ENCODE peak calls at places on chromosomes 5 and 9, in ten cellular contexts. M is Calu3; Y is HAP-1; B is M059J; W is activated CD4-positive, alpha-beta T cell treated with anti-CD3 and anti-CD28 coated beads, Interleukin-2, amount 10 ng/mL, durations not matched to agents 7 days and 5 days; A is activated T-cell treated with anti-CD3 and anti-CD28 coated beads for 1 hour; C is foreskin fibroblast; H is 8988T; O is kidney tubule cell; D is fibroblast of mammary gland. S is an unnamed sample.

GRCh38 chr9:137672907-137673791 is 54.3 kb downstream of the EHMT1 start:
- DNase-seq in M (peak; percentile 32), Y (peak; percentile 60), B (peak; percentile 58), W (peak; percentile 63), A (peak; percentile 10), C (peak; percentile 61), H (no peak), O (peak; percentile 66), D (peak; percentile 83), S (peak; percentile 48)

GRCh38 chr9:96008502-96009222 is 133.2 kb downstream of the ERCC6L2 start:
- DNase-seq in M (no peak), Y (no peak), B (peak; percentile 30), W (no peak), A (no peak), C (peak; percentile 39), H (no peak), O (peak; percentile 84), D (peak; percentile 50), S (no peak)

GRCh38 chr9:107342762-107343161 is 59.7 kb downstream of the RAD23B start:
- DNase-seq in M (no peak), Y (no peak), B (no peak), W (no peak), A (no peak), C (no peak), H (no peak), O (no peak), D (no peak), S (no peak)

GRCh38 chr9:9352877-9353481 is 1259.8 kb downstream of the PTPRD start:
- DNase-seq in M (peak; percentile 22), Y (peak; percentile 37), B (no peak), W (no peak), A (no peak), C (no peak), H (no peak), O (peak; percentile 4), D (peak; percentile 6), S (no peak)

GRCh38 chr9:135797507-135798302 is 95.7 kb downstream of the KCNT1 start:
- DNase-seq in M (peak; percentile 52), Y (peak; percentile 80), B (peak; percentile 46), W (no peak), A (no peak), C (peak; percentile 41), H (peak; percentile 96), O (peak; percentile 52), D (peak; percentile 32), S (no peak)

GRCh38 chr5:137902389-137903133 is 13.3 kb downstream of the PKD2L2 start:
- DNase-seq in M (no peak), Y (no peak), B (no peak), W (no peak), A (no peak), C (no peak), H (no peak), O (no peak), D (no peak), S (peak; percentile 23)

GRCh38 chr5:31963358-31963757 is 210.8 kb downstream of the GOLPH3 start:
- DNase-seq in M (no peak), Y (no peak), B (peak; percentile 60), W (no peak), A (no peak), C (no peak), H (no peak), O (no peak), D (peak; percentile 30), S (no peak)

GRCh38 chr9:82127993-82128710 is 139.6 kb downstream of the SPATA31D1 start:
- DNase-seq in M (no peak), Y (no peak), B (no peak), W (no peak), A (no peak), C (no peak), H (no peak), O (no peak), D (no peak), S (no peak)

GRCh38 chr5:74082504-74082903 is 456.5 kb downstream of the ARHGEF28 start:
- DNase-seq in M (no peak), Y (no peak), B (no peak), W (no peak), A (no peak), C (no peak), H (no peak), O (no peak), D (no peak), S (no peak)

GRCh38 chr5:90408571-90409317 is 812 bp downstream of the CETN3 start:
- DNase-seq in M (peak; percentile 38), Y (peak; percentile 13), B (peak; percentile 11), W (no peak), A (no peak), C (no peak), H (no peak), O (peak; percentile 20), D (no peak), S (no peak)

GRCh38 chr5:33423018-33423630 is 17.6 kb upstream of the TARS1 start:
- DNase-seq in M (no peak), Y (no peak), B (peak; percentile 50), W (no peak), A (no peak), C (peak; percentile 32), H (no peak), O (peak; percentile 40), D (peak; percentile 76), S (peak; percentile 27)

GRCh38 chr9:120755827-120756434 is 37.3 kb downstream of the FBXW2 start:
- DNase-seq in M (peak; percentile 58), Y (peak; percentile 78), B (peak; percentile 55), W (peak; percentile 76), A (peak; percentile 62), C (peak; percentile 20), H (no peak), O (peak; percentile 49), D (peak; percentile 53), S (peak; percentile 56)

GRCh38 chr9:77731008-77731698 is 83.0 kb upstream of the GNA14 start:
- DNase-seq in M (no peak), Y (no peak), B (no peak), W (no peak), A (no peak), C (no peak), H (no peak), O (no peak), D (no peak), S (no peak)

GRCh38 chr9:94693485-94694191 is 32.9 kb upstream of the AOPEP start:
- DNase-seq in M (no peak), Y (peak; percentile 53), B (no peak), W (no peak), A (no peak), C (no peak), H (no peak), O (no peak), D (no peak), S (no peak)

GRCh38 chr5:7837401-7837800 is 13.5 kb downstream of the CFAP90 start:
- DNase-seq in M (no peak), Y (no peak), B (no peak), W (no peak), A (no peak), C (no peak), H (no peak), O (peak; percentile 87), D (no peak), S (no peak)

GRCh38 chr5:144187699-144188294 is 17.1 kb downstream of the KCTD16 start:
- DNase-seq in M (peak; percentile 63), Y (no peak), B (peak; percentile 97), W (peak; percentile 90), A (peak; percentile 67), C (peak; percentile 93), H (no peak), O (peak; percentile 95), D (peak; percentile 96), S (peak; percentile 85)

GRCh38 chr5:146007973-146008372 is 71.6 kb downstream of the SH3RF2 start:
- DNase-seq in M (no peak), Y (no peak), B (no peak), W (no peak), A (no peak), C (no peak), H (no peak), O (peak; percentile 15), D (no peak), S (no peak)

S was measured in Jurkat, Clone E6-1.